ENCODE peak calls at places on chromosomes 1 and 21, in six cellular contexts. B is HepG2; V is ACHN; N is cerebellar cortex; I is AG10803; R is stimulated activated CD8-positive, alpha-beta memory T cell treated with anti-CD3 and anti-CD28 coated beads, Interleukin-15, amount 100 ng/mL, for 1 hour. G is an unnamed sample.

GRCh38 chr21:15031790-15032357 is 32.9 kb downstream of the NRIP1 start:
- DNase-seq in B (no peak), V (no peak), N (no peak), I (peak; percentile 36), R (no peak), G (no peak)

GRCh38 chr1:212946872-212947271 is 3.5 kb upstream of the VASH2 start:
- DNase-seq in B (no peak), V (no peak), N (no peak), I (no peak), R (no peak), G (no peak)

GRCh38 chr21:17440955-17441354 is 71.9 kb upstream of the CXADR start:
- DNase-seq in B (no peak), V (no peak), N (no peak), I (no peak), R (no peak), G (no peak)

GRCh38 chr1:111802110-111802509 is 46.4 kb downstream of the DDX20 start:
- DNase-seq in B (no peak), V (no peak), N (no peak), I (no peak), R (no peak), G (no peak)

GRCh38 chr1:226457307-226457712 is 49.4 kb upstream of the PARP1 start:
- DNase-seq in B (no peak), V (no peak), N (no peak), I (no peak), R (no peak), G (no peak)

GRCh38 chr1:79815115-79815514 is 808.6 kb upstream of the ADGRL4 start:
- DNase-seq in B (no peak), V (no peak), N (no peak), I (peak; percentile 56), R (no peak), G (no peak)

GRCh38 chr1:112998592-112999235 is 42.7 kb upstream of the SLC16A1 start:
- DNase-seq in B (peak; percentile 31), V (no peak), N (peak; percentile 6), I (peak; percentile 94), R (no peak), G (no peak)

GRCh38 chr1:241518447-241519307 is 878 bp downstream of the FH start:
- DNase-seq in B (peak; percentile 6), V (peak; percentile 25), N (peak; percentile 23), I (peak; percentile 16), R (no peak), G (no peak)

GRCh38 chr1:169024255-169024654 is 82.2 kb upstream of the ATP1B1 start:
- DNase-seq in B (no peak), V (no peak), N (no peak), I (no peak), R (no peak), G (no peak)

GRCh38 chr21:39184050-39184980 is 1.1 kb upstream of the PSMG1 start:
- DNase-seq in B (no peak), V (no peak), N (peak; percentile 41), I (no peak), R (no peak), G (no peak)

GRCh38 chr1:55194851-55195250 is 20.3 kb downstream of the USP24 start:
- DNase-seq in B (no peak), V (no peak), N (no peak), I (no peak), R (no peak), G (no peak)

GRCh38 chr1:156284762-156285161 is 637 bp downstream of the TMEM79 start:
- DNase-seq in B (no peak), V (no peak), N (no peak), I (no peak), R (no peak), G (no peak)

GRCh38 chr1:16631248-16632043 is 18.1 kb upstream of the NBPF1 start:
- DNase-seq in B (no peak), V (no peak), N (no peak), I (no peak), R (no peak), G (no peak)

GRCh38 chr1:94551449-94551848 is 9.9 kb upstream of the F3 start:
- DNase-seq in B (no peak), V (no peak), N (no peak), I (no peak), R (no peak), G (no peak)

GRCh38 chr1:246597340-246597739 is 31.1 kb downstream of the CNST start:
- DNase-seq in B (peak; percentile 18), V (no peak), N (no peak), I (peak; percentile 89), R (no peak), G (no peak)

G was measured in memory B cell.